ENCODE peak calls at places on chromosome 6, in five cellular contexts. Y, T, U, S and E are unnamed samples.

GRCh38 chr6:141641951-141642350 is 490.8 kb upstream of the GJE1 start:
- DNase-seq in Y (no peak), T (no peak), U (no peak), S (no peak), E (no peak)

GRCh38 chr6:3455490-3456394 is 1.1 kb downstream of the SLC22A23 start:
- DNase-seq in Y (peak; percentile 38), T (peak; percentile 39), U (peak; percentile 40), S (peak; percentile 21), E (peak; percentile 12)

GRCh38 chr6:150334790-150335783 is 33.7 kb upstream of the IYD start:
- DNase-seq in Y (peak; percentile 29), T (peak; percentile 58), U (peak; percentile 78), S (no peak), E (peak; percentile 46)

GRCh38 chr6:4301871-4302270 is 166.5 kb upstream of the ECI2 start:
- DNase-seq in Y (no peak), T (no peak), U (no peak), S (no peak), E (no peak)

GRCh38 chr6:34346175-34347119 is 46.0 kb downstream of the NUDT3 start:
- DNase-seq in Y (no peak), T (no peak), U (no peak), S (no peak), E (no peak)

GRCh38 chr6:46772754-46773153 is 20.4 kb upstream of the MEP1A start:
- DNase-seq in Y (no peak), T (no peak), U (no peak), S (no peak), E (no peak)

GRCh38 chr6:141548969-141549368 is 583.8 kb upstream of the GJE1 start:
- DNase-seq in Y (no peak), T (no peak), U (no peak), S (no peak), E (no peak)

GRCh38 chr6:43622541-43622940 is 6.5 kb downstream of the GTPBP2 start:
- DNase-seq in Y (no peak), T (no peak), U (no peak), S (no peak), E (no peak)

GRCh38 chr6:169529931-169530761 is 171.7 kb downstream of the WDR27 start:
- DNase-seq in Y (peak; percentile 14), T (peak; percentile 83), U (no peak), S (peak; percentile 71), E (peak; percentile 46)

GRCh38 chr6:50145125-50145524 is 95.4 kb upstream of the DEFB112 start:
- DNase-seq in Y (no peak), T (peak; percentile 28), U (no peak), S (no peak), E (peak; percentile 7)

GRCh38 chr6:157831424-157832249 is 8.6 kb downstream of the SNX9 start:
- DNase-seq in Y (no peak), T (no peak), U (no peak), S (no peak), E (no peak)

GRCh38 chr6:34315780-34316179 is 67.0 kb upstream of the SMIM29 start:
- DNase-seq in Y (no peak), T (no peak), U (no peak), S (no peak), E (no peak)

GRCh38 chr6:44004625-44005506 is 122.4 kb downstream of the MRPL14 start:
- DNase-seq in Y (no peak), T (peak; percentile 69), U (no peak), S (no peak), E (peak; percentile 78)

GRCh38 chr6:27332692-27333641 is 20.9 kb upstream of the POM121L2 start:
- DNase-seq in Y (peak; percentile 61), T (peak; percentile 28), U (peak; percentile 71), S (peak; percentile 40), E (peak; percentile 41)